ENCODE peak calls at places on chromosomes 7 and 10, in six cellular contexts. P is body of pancreas, V is thyroid gland, N is A549, H is K562, W is GM12878. G is an unnamed sample.
A peak's percentile ranks its signal among the peaks of the same experiment; 100 is the strongest.

GRCh38 chr10:49526624-49527023 is 12.3 kb downstream of the ERCC6 start:
- DNase-seq in P (no peak), V (no peak), N (no peak), H (peak; percentile 47), W (no peak), G (no peak)

GRCh38 chr10:79311581-79312407 is 35.5 kb upstream of the PPIF start:
- DNase-seq in P (no peak), V (no peak), N (no peak), H (no peak), W (no peak), G (no peak)

GRCh38 chr7:930975-931758 is 23.3 kb downstream of the ADAP1 start:
- DNase-seq in P (peak; percentile 3), V (no peak), N (no peak), H (no peak), W (no peak), G (no peak)

GRCh38 chr10:112330154-112330553 is 43.8 kb upstream of the ACSL5 start:
- DNase-seq in P (no peak), V (peak; percentile 68), N (no peak), H (no peak), W (no peak), G (no peak)

GRCh38 chr7:7208524-7208923 is 26.2 kb downstream of the C1GALT1 start:
- DNase-seq in P (no peak), V (no peak), N (no peak), H (peak; percentile 20), W (no peak), G (no peak)

GRCh38 chr7:157027568-157028527 is 17.4 kb upstream of the MNX1 start:
- DNase-seq in P (no peak), V (no peak), N (no peak), H (no peak), W (no peak), G (no peak)

GRCh38 chr7:123987445-123987844 is 45.4 kb downstream of the TMEM229A start:
- DNase-seq in P (no peak), V (no peak), N (no peak), H (no peak), W (no peak), G (no peak)

GRCh38 chr7:142412551-142413193 is 154.8 kb upstream of the PRSS58 start:
- DNase-seq in P (no peak), V (no peak), N (peak; percentile 49), H (peak; percentile 72), W (no peak), G (peak; percentile 50)

GRCh38 chr7:1169409-1170368 is 9.7 kb upstream of the ZFAND2A start:
- DNase-seq in P (peak; percentile 84), V (peak; percentile 86), N (peak; percentile 85), H (peak; percentile 96), W (peak; percentile 56), G (peak; percentile 90)

GRCh38 chr10:126186746-126187145 is 201.5 kb downstream of the ADAM12 start:
- DNase-seq in P (no peak), V (no peak), N (peak; percentile 34), H (no peak), W (no peak), G (no peak)

GRCh38 chr7:132738254-132738653 is 162.0 kb upstream of the PLXNA4 start:
- DNase-seq in P (no peak), V (no peak), N (peak; percentile 28), H (no peak), W (no peak), G (peak; percentile 51)

GRCh38 chr7:87876759-87877234 is 504 bp downstream of the DBF4 start:
- DNase-seq in P (peak; percentile 63), V (peak; percentile 67), N (peak; percentile 43), H (peak; percentile 68), W (no peak), G (peak; percentile 69)

GRCh38 chr7:128408709-128409434 is 910 bp downstream of the IMPDH1 start:
- DNase-seq in P (no peak), V (no peak), N (no peak), H (peak; percentile 64), W (no peak), G (no peak)

GRCh38 chr7:139991911-139992310 is 70.8 kb downstream of the PARP12 start:
- DNase-seq in P (no peak), V (no peak), N (no peak), H (no peak), W (no peak), G (no peak)

GRCh38 chr7:147052818-147053217 is 936.2 kb downstream of the CNTNAP2 start:
- DNase-seq in P (no peak), V (no peak), N (no peak), H (no peak), W (no peak), G (no peak)

GRCh38 chr10:59098387-59098786 is 78.1 kb upstream of the PHYHIPL start:
- DNase-seq in P (peak; percentile 29), V (no peak), N (no peak), H (no peak), W (no peak), G (no peak)

GRCh38 chr10:123408660-123409059 is 254.5 kb downstream of the BUB3 start:
- DNase-seq in P (no peak), V (no peak), N (no peak), H (no peak), W (no peak), G (no peak)

GRCh38 chr7:157753713-157754415 is 417.1 kb downstream of the DNAJB6 start:
- DNase-seq in P (peak; percentile 9), V (no peak), N (no peak), H (no peak), W (no peak), G (no peak)

GRCh38 chr10:5835446-5836095 is 22.3 kb upstream of the GDI2 start:
- DNase-seq in P (no peak), V (no peak), N (no peak), H (peak; percentile 37), W (no peak), G (no peak)

GRCh38 chr7:31860925-31861324 is 173.9 kb downstream of the PPP1R17 start:
- DNase-seq in P (no peak), V (no peak), N (no peak), H (peak; percentile 1), W (no peak), G (no peak)

GRCh38 chr10:88707429-88708110 is 1.5 kb downstream of the LIPK start:
- DNase-seq in P (no peak), V (no peak), N (no peak), H (no peak), W (no peak), G (peak; percentile 85)

GRCh38 chr7:77797734-77798393 is 370 bp downstream of the TMEM60 start:
- DNase-seq in P (peak; percentile 30), V (peak; percentile 56), N (no peak), H (peak; percentile 56), W (no peak), G (no peak)

GRCh38 chr10:111856631-111857030 is 326.9 kb downstream of the GPAM start:
- DNase-seq in P (no peak), V (no peak), N (no peak), H (no peak), W (no peak), G (no peak)

GRCh38 chr10:127949831-127950230 is 42.9 kb downstream of the PTPRE start:
- DNase-seq in P (no peak), V (no peak), N (no peak), H (no peak), W (no peak), G (no peak)

GRCh38 chr7:2734084-2734601 is 46.1 kb downstream of the AMZ1 start:
- DNase-seq in P (no peak), V (no peak), N (no peak), H (no peak), W (no peak), G (no peak)

GRCh38 chr10:63462442-63462841 is 3.3 kb downstream of the JMJD1C start:
- DNase-seq in P (no peak), V (no peak), N (no peak), H (peak; percentile 38), W (no peak), G (no peak)

GRCh38 chr10:63466168-63466935 is 575 bp upstream of the JMJD1C start:
- DNase-seq in P (peak; percentile 54), V (peak; percentile 71), N (peak; percentile 33), H (peak; percentile 73), W (no peak), G (peak; percentile 77)

GRCh38 chr10:63464402-63465292 is 1.1 kb downstream of the JMJD1C start:
- DNase-seq in P (no peak), V (no peak), N (peak; percentile 21), H (peak; percentile 86), W (no peak), G (no peak)

GRCh38 chr10:63467833-63468232 is 2.1 kb upstream of the JMJD1C start:
- DNase-seq in P (no peak), V (no peak), N (no peak), H (no peak), W (no peak), G (no peak)

GRCh38 chr10:63465293-63466167 is at the start of gene JMJD1C:
- DNase-seq in P (peak; percentile 77), V (peak; percentile 83), N (peak; percentile 67), H (peak; percentile 86), W (no peak), G (peak; percentile 80)
- TF ChIP-seq POLR2A in P (peak; percentile 82), V (peak; percentile 84), N (peak; percentile 39), H (peak; percentile 86), W (peak; percentile 91), G (peak; percentile 84)

DNA sequence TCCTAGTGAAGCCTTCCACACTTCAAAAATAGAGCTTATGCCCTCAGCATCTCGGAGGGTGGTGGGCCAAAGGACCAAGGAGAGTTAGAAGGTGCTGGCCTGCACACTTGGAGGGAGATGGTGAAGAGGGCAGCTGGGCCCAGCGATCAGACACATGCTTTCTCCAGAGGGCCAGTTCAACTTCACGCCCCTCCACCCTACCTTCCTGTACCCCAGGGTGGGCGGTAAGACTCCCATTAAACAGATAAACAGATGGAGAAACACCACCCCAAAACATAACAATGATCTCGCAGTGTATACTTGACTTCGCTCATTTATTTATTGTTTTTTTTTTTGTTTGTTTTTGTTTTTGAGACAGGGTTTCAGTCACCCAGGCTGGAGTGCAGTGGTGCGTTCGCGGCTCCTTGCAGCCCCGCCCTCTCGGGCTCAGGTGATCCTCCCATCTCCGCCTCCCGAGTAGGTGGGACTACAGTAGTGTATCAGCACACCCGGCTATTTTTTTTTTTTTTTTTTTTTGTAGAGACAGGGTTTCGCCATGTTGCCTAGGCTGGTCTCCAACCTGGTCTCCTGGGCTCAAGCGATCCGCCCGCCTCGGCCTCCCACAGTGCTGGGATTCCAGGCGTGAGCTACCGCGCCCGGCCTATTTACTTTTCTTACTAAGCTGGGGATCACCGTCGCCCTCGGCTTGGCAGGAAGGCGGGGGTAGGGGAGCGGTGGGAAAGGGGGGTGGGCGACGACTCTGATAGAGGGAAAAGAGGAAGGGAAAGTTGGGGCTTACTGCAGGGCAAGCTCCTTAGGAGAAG is 1.8 kb downstream of the C10orf95 start:
- DNase-seq in P (peak; percentile 94), V (peak; percentile 95), N (no peak), H (peak; percentile 90), W (peak; percentile 55), G (peak; percentile 33)
- TF ChIP-seq POLR2A in P (no peak), V (no peak), N (no peak), H (peak; percentile 81), W (no peak), G (no peak)

GRCh38 chr7:25117226-25118047 is 7.6 kb downstream of the CYCS start:
- DNase-seq in P (no peak), V (no peak), N (no peak), H (peak; percentile 21), W (peak; percentile 91), G (no peak)
- TF ChIP-seq POLR2A in P (no peak), V (no peak), N (no peak), H (peak; percentile 67), W (peak; percentile 57), G (peak; percentile 11)

GRCh38 chr7:4683884-4684565 is 1.9 kb downstream of the FOXK1 start:
- DNase-seq in P (peak; percentile 63), V (peak; percentile 85), N (no peak), H (peak; percentile 51), W (peak; percentile 52), G (peak; percentile 80)
- TF ChIP-seq POLR2A in P (no peak), V (peak; percentile 28), N (no peak), H (no peak), W (peak; percentile 32), G (peak; percentile 74)

GRCh38 chr10:75099952-75100763 is 11.3 kb upstream of the SAMD8 start:
- DNase-seq in P (peak; percentile 79), V (peak; percentile 71), N (peak; percentile 85), H (peak; percentile 85), W (no peak), G (peak; percentile 52)
- TF ChIP-seq POLR2A in P (no peak), V (no peak), N (no peak), H (no peak), W (no peak), G (no peak)